ENCODE peak calls at places on chromosomes 16 and 17, in four cellular contexts. S is A549, U is astrocyte of the cerebellum, K is cardiac muscle cell. C is an unnamed sample.

GRCh38 chr16:29775742-29776408 is 2.2 kb upstream of the ZG16 start:
- DNase-seq in K (peak), S (no peak), U (no peak), C (no peak)

GRCh38 chr17:58415371-58416055 is 1.8 kb downstream of the RNF43 start:
- DNase-seq in K (no peak), S (peak), U (no peak), C (no peak)

GRCh38 chr16:50276801-50277560 is 10.6 kb downstream of the ADCY7 start:
- DNase-seq in K (no peak), U (no peak), S (no peak), C (no peak)

GRCh38 chr16:29315916-29316517 is 90.5 kb downstream of the NPIPB11 start:
- DNase-seq in S (no peak), U (no peak), K (no peak), C (no peak)

GRCh38 chr17:75087558-75088453 is at the start of gene SLC16A5:
- DNase-seq in K (peak), S (peak), U (no peak), C (peak)

GRCh38 chr17:52885882-52886281 is 727.4 kb upstream of the CA10 start:
- DNase-seq in S (no peak), U (no peak), K (no peak), C (no peak)

GRCh38 chr16:67942200-67942509 is 1.8 kb downstream of the LCAT start:
- DNase-seq in K (peak), S (peak), U (no peak), C (no peak)

GRCh38 chr17:57541472-57542394 is 203.4 kb downstream of the CCDC182 start:
- DNase-seq in U (peak), K (peak), S (peak), C (peak)

GRCh38 chr17:48542956-48543853 is 1.7 kb downstream of the HOXB2 start:
- DNase-seq in S (peak), U (no peak), K (peak), C (no peak)

GRCh38 chr16:69476920-69477418 is 52.5 kb downstream of the CYB5B start:
- DNase-seq in U (peak), S (peak), K (peak), C (peak)

GRCh38 chr16:1825864-1826690 is 548 bp downstream of the HAGH start:
- DNase-seq in K (peak), S (peak), U (no peak), C (no peak)

GRCh38 chr16:14028207-14028606 is 42.9 kb upstream of the MRTFB start:
- DNase-seq in S (no peak), K (no peak), U (no peak), C (no peak)

GRCh38 chr17:73293480-73293911 is 18.3 kb downstream of the CDC42EP4 start:
- DNase-seq in K (peak), S (no peak), U (no peak), C (peak)

GRCh38 chr17:14464741-14465140 is 163.9 kb downstream of the HS3ST3B1 start:
- DNase-seq in U (peak), S (no peak), K (peak), C (no peak)

GRCh38 chr17:72373910-72374741 is 253.3 kb downstream of the SOX9 start:
- DNase-seq in K (peak), S (no peak), U (no peak), C (no peak)

GRCh38 chr16:85246973-85247372 is 134.7 kb upstream of the CIBAR2 start:
- DNase-seq in S (no peak), K (no peak), U (no peak), C (no peak)

GRCh38 chr17:45398800-45399199 is 33.9 kb downstream of the ARHGAP27 start:
- DNase-seq in K (no peak), U (no peak), S (no peak), C (no peak)

GRCh38 chr16:14003119-14003570 is 68.0 kb upstream of the MRTFB start:
- DNase-seq in S (no peak), K (peak), U (no peak), C (no peak)

GRCh38 chr16:31093132-31093703 is 1.4 kb downstream of the VKORC1 start:
- DNase-seq in S (no peak), U (no peak), K (peak), C (no peak)

GRCh38 chr16:63066552-63066951 is 1030.3 kb upstream of the CDH8 start:
- DNase-seq in K (no peak), S (no peak), U (no peak), C (no peak)

GRCh38 chr17:33233855-33234228 is 59.3 kb downstream of the ASIC2 start:
- DNase-seq in K (no peak), U (no peak), S (no peak), C (no peak)

C was measured in HCT116.